ENCODE peak calls at places on chromosomes 4 and X, in seven cellular contexts. C is PC-9, K is fibroblast of lung, R is ovary, M is fibroblast of villous mesenchyme, H is astrocyte of the spinal cord, O is kidney epithelial cell. N is an unnamed sample.

GRCh38 chr4:185424905-185425599 is 712 bp downstream of the UFSP2 start:
- DNase-seq in C (no peak), K (no peak), R (peak), M (no peak), H (no peak), O (peak), N (no peak)

GRCh38 chrX:40778861-40779575 is 43.7 kb upstream of the MED14 start:
- DNase-seq in C (peak), K (peak), R (no peak), M (no peak), H (peak), O (no peak), N (no peak)

GRCh38 chrX:115372026-115372610 is 82.6 kb downstream of the LUZP4 start:
- DNase-seq in C (peak), K (peak), R (no peak), M (peak), H (peak), O (peak), N (peak)

GRCh38 chr4:82128355-82128754 is 245.4 kb downstream of the HNRNPD start:
- DNase-seq in C (no peak), K (no peak), R (no peak), M (no peak), H (no peak), O (no peak), N (no peak)

GRCh38 chr4:76836860-76837564 is 60.9 kb downstream of the SOWAHB start:
- DNase-seq in C (no peak), K (no peak), R (no peak), M (no peak), H (no peak), O (no peak), N (no peak)

GRCh38 chr4:42280327-42281095 is 116.8 kb upstream of the SHISA3 start:
- DNase-seq in C (no peak), K (no peak), R (no peak), M (peak), H (no peak), O (no peak), N (no peak)

GRCh38 chr4:152079543-152080293 is 318.9 kb upstream of the GATB start:
- DNase-seq in C (no peak), K (no peak), R (no peak), M (no peak), H (no peak), O (no peak), N (no peak)

GRCh38 chr4:3239998-3240920 is 8.7 kb upstream of the MSANTD1 start:
- DNase-seq in C (no peak), K (no peak), R (no peak), M (no peak), H (no peak), O (no peak), N (no peak)

GRCh38 chr4:102196221-102196620 is 149.1 kb downstream of the SLC39A8 start:
- DNase-seq in C (no peak), K (peak), R (no peak), M (peak), H (peak), O (no peak), N (peak)

GRCh38 chrX:17629011-17629410 is 108.3 kb upstream of the SCML1 start:
- DNase-seq in C (no peak), K (no peak), R (no peak), M (no peak), H (no peak), O (no peak), N (no peak)

GRCh38 chr4:186760576-186760975 is 36.9 kb upstream of the FAT1 start:
- DNase-seq in C (peak), K (peak), R (no peak), M (peak), H (peak), O (peak), N (no peak)

GRCh38 chrX:115178473-115178872 is 10.7 kb upstream of the RBMXL3 start:
- DNase-seq in C (no peak), K (no peak), R (no peak), M (no peak), H (no peak), O (no peak), N (no peak)

GRCh38 chr4:129095811-129096454 is at the start of gene C4orf33:
- DNase-seq in C (peak), K (peak), R (peak), M (peak), H (peak), O (peak), N (no peak)

GRCh38 chr4:5142726-5143125 is 91.4 kb downstream of the STK32B start:
- DNase-seq in C (no peak), K (peak), R (peak), M (peak), H (peak), O (no peak), N (peak)

GRCh38 chrX:105610401-105610800 is 211.9 kb upstream of the NRK start:
- DNase-seq in C (no peak), K (no peak), R (no peak), M (peak), H (no peak), O (no peak), N (no peak)

GRCh38 chr4:175412161-175412560 is 399.9 kb downstream of the GPM6A start:
- DNase-seq in C (no peak), K (peak), R (no peak), M (peak), H (peak), O (peak), N (no peak)

GRCh38 chrX:94751611-94752010 is 1077.6 kb downstream of the FAM133A start:
- DNase-seq in C (no peak), K (no peak), R (no peak), M (no peak), H (no peak), O (no peak), N (no peak)
- TF ChIP-seq CTCF in C (no peak), K (no peak), R (no peak), M (no peak), H (no peak), O (no peak), N (no peak)

GRCh38 chr4:54227261-54228063 is 1.6 kb upstream of the PDGFRA start:
- DNase-seq in C (no peak), K (peak), R (peak), M (peak), H (peak), O (no peak), N (peak)

GRCh38 chr4:54228563-54229501 is at the start of gene PDGFRA:
- DNase-seq in C (no peak), K (peak), R (peak), M (peak), H (peak), O (no peak), N (peak)

GRCh38 chr4:54226399-54227260 is 2.5 kb upstream of the PDGFRA start:
- DNase-seq in C (no peak), K (peak), R (peak), M (peak), H (peak), O (no peak), N (peak)

GRCh38 chr4:54229631-54230478 is 762 bp downstream of the PDGFRA start:
- DNase-seq in C (no peak), K (peak), R (peak), M (peak), H (peak), O (no peak), N (no peak)

DNA sequence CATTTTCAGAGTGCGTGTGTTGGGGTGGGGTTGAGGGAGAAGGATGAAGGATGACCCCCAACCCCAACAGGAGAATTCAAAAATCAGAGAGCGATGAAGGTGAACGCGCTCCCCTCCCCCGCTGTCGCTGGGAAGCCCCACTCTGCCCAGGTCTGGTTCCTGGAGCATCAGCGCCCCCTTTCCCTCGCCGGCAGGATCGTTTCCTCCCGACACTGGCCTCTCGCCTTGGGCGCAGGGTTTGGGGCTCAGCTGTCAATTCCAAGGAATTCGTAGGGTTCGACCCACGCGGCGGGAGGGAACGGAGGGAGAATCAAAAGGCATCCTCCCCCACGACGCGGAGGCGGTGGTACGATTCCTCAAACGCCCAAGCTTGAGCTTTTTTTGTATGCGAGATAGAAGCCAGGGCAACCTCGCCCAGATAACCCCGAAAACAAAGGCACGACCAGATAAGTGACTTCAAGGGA is 997 bp upstream of the PDGFRA start:
- DNase-seq in C (no peak), K (peak), R (peak), M (peak), H (peak), O (no peak), N (peak)
- H3K4me3 ChIP-seq in C (no peak), K (peak), R (peak), M (peak), H (peak), O (peak), N (peak)

GRCh38 chrX:57121162-57121741 is at the start of gene SPIN2B:
- DNase-seq in C (peak), K (peak), R (peak), M (peak), H (peak), O (peak), N (peak)
- TF ChIP-seq CTCF in C (no peak), K (no peak), R (no peak), M (no peak), H (no peak), O (peak), N (no peak)

DNA sequence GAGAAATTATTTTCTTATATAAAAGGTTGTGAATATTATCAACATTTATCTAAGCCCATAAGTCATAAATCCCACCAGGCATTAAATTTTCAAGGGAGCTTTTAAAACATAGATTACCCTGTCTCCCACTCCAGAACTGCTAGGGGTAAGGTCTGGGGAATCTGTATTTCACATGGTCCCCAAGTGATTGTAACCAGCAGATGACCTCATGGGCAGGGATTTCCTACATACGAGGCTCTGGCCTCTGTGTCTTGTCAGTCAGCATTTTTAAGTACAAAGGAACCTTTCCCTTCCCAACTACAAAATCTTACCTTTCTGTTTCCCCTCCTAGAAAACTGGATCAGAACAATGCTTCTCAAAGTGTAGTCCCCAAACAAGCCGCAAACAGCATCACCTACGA is 188.6 kb downstream of the TSPAN5 start:
- DNase-seq in C (no peak), K (no peak), R (no peak), M (peak), H (no peak), O (no peak), N (no peak)
- H3K4me3 ChIP-seq in C (no peak), K (no peak), R (no peak), M (no peak), H (no peak), O (no peak), N (no peak)

GRCh38 chrX:129609395-129609794 is 45.4 kb downstream of the APLN start:
- DNase-seq in C (no peak), K (no peak), R (no peak), M (no peak), H (no peak), O (no peak), N (no peak)
- TF ChIP-seq CTCF in C (no peak), K (no peak), R (no peak), M (peak), H (peak), O (no peak), N (no peak)

GRCh38 chr4:163495900-163496299 is 1.4 kb downstream of the TMA16 start:
- DNase-seq in C (no peak), K (no peak), R (no peak), M (no peak), H (no peak), O (no peak), N (no peak)
- H3K4me3 ChIP-seq in C (peak), K (peak), R (no peak), M (peak), H (peak), O (peak), N (peak)